ENCODE peak calls at places on chromosomes 16 and 17, in four cellular contexts. L is NCI-H1436 treated with DMSO at 0.1 percent for 48 hours, A is HS-5, T is dorsolateral prefrontal cortex. U is an unnamed sample.
A peak's percentile ranks its signal among the peaks of the same experiment; 100 is the strongest.

GRCh38 chr17:47414612-47415011 is 90.9 kb downstream of the EFCAB13 start:
- DNase-seq in T (no peak), L (no peak), A (no peak), U (no peak)

GRCh38 chr17:77609553-77610517 is 348.7 kb upstream of the TNRC6C start:
- DNase-seq in A (no peak), L (no peak), T (no peak), U (no peak)

GRCh38 chr16:69451166-69451565 is 26.7 kb downstream of the CYB5B start:
- DNase-seq in A (no peak), L (no peak), T (no peak), U (no peak)

GRCh38 chr17:9576521-9577401 is at the start of gene CFAP52:
- DNase-seq in T (peak; percentile 70), L (no peak), A (peak; percentile 47), U (peak; percentile 86)

GRCh38 chr16:48001306-48001885 is 154.4 kb downstream of the ABCC12 start:
- DNase-seq in L (no peak), A (no peak), T (no peak), U (no peak)

GRCh38 chr17:5410594-5411272 is 8.7 kb downstream of the NUP88 start:
- DNase-seq in A (no peak), T (no peak), L (no peak), U (no peak)

GRCh38 chr16:17026600-17027242 is 444.0 kb downstream of the XYLT1 start:
- DNase-seq in T (no peak), L (no peak), A (no peak), U (no peak)

GRCh38 chr17:32610943-32611342 is 124.2 kb downstream of the CDK5R1 start:
- DNase-seq in T (no peak), A (no peak), L (no peak), U (no peak)

GRCh38 chr17:73324711-73325526 is 13.1 kb upstream of the CDC42EP4 start:
- DNase-seq in L (no peak), A (no peak), T (no peak), U (no peak)

GRCh38 chr17:21419299-21420239 is 43.4 kb downstream of the KCNJ12 start:
- DNase-seq in L (no peak), A (no peak), T (no peak), U (no peak)

GRCh38 chr17:42618442-42619150 is 9.1 kb downstream of the TUBG1 start:
- DNase-seq in A (no peak), L (no peak), T (no peak), U (peak; percentile 52)

GRCh38 chr17:28133562-28133970 is 91.1 kb downstream of the NLK start:
- DNase-seq in A (peak; percentile 79), T (no peak), L (no peak), U (peak; percentile 95)

GRCh38 chr17:13351046-13351445 is 250.7 kb downstream of the HS3ST3A1 start:
- DNase-seq in T (no peak), L (no peak), A (no peak), U (peak; percentile 19)

GRCh38 chr16:49842972-49843371 is 12.9 kb downstream of the ZNF423 start:
- DNase-seq in T (no peak), L (no peak), A (no peak), U (no peak)

GRCh38 chr16:6066601-6067000 is 969.0 kb upstream of the EEF2KMT start:
- DNase-seq in T (no peak), A (no peak), L (no peak), U (no peak)

GRCh38 chr17:80295559-80295958 is 34.9 kb downstream of the RNF213 start:
- DNase-seq in A (no peak), L (no peak), T (no peak), U (no peak)

GRCh38 chr17:49557204-49558024 is 18.3 kb upstream of the NXPH3 start:
- DNase-seq in A (no peak), T (no peak), L (no peak), U (peak; percentile 80)

GRCh38 chr17:3798273-3799180 is 2.5 kb downstream of the ITGAE start:
- DNase-seq in A (no peak), L (no peak), T (no peak), U (peak; percentile 36)

GRCh38 chr16:16861546-16861945 is 482.6 kb downstream of the NPIPA7 start:
- DNase-seq in T (peak; percentile 40), L (no peak), A (no peak), U (peak; percentile 30)